ENCODE peak calls at places on chromosomes 4 and X, in six cellular contexts. R is thoracic aorta, L is ascending aorta, E is AG10803, I is AG09309, H is GM06990. B is an unnamed sample.

GRCh38 chrX:13763489-13763888 is 28.9 kb downstream of the OFD1 start:
- DNase-seq in R (peak; percentile 4), H (no peak), I (no peak), E (no peak), L (no peak), B (no peak)

GRCh38 chr4:111957992-111958391 is 187.3 kb upstream of the FAM241A start:
- DNase-seq in L (no peak), R (no peak), E (no peak), H (no peak), I (no peak), B (no peak)

GRCh38 chr4:16897991-16898827 is at the start of gene LDB2:
- DNase-seq in E (peak; percentile 91), I (peak; percentile 83), L (no peak), H (no peak), R (no peak), B (peak; percentile 93)

GRCh38 chr4:168499241-168499640 is 2.4 kb downstream of the PALLD start:
- DNase-seq in E (no peak), I (no peak), H (no peak), R (no peak), L (no peak), B (no peak)

GRCh38 chrX:120380699-120381098 is 18.8 kb downstream of the ATP1B4 start:
- DNase-seq in I (no peak), H (no peak), R (no peak), E (peak; percentile 3), L (no peak), B (no peak)

GRCh38 chr4:173264245-173264959 is 69.8 kb downstream of the HMGB2 start:
- DNase-seq in R (no peak), L (no peak), H (peak; percentile 20), I (no peak), E (peak; percentile 73), B (peak; percentile 80)

GRCh38 chr4:42152507-42153504 is at the start of gene BEND4:
- DNase-seq in I (no peak), H (no peak), L (no peak), E (no peak), R (no peak), B (no peak)

GRCh38 chrX:105527759-105528158 is 294.6 kb upstream of the NRK start:
- DNase-seq in E (no peak), H (no peak), L (no peak), R (no peak), I (no peak), B (no peak)

GRCh38 chrX:153770606-153771175 is 6.6 kb downstream of the PLXNB3 start:
- DNase-seq in R (no peak), I (no peak), H (no peak), E (no peak), L (no peak), B (no peak)

GRCh38 chr4:159684061-159684460 is 581.2 kb downstream of the RAPGEF2 start:
- DNase-seq in L (no peak), R (no peak), E (no peak), I (no peak), H (no peak), B (no peak)

GRCh38 chr4:153467897-153468262 is 1.7 kb downstream of the TMEM131L start:
- DNase-seq in E (no peak), R (no peak), I (no peak), H (no peak), L (no peak), B (no peak)
- TF ChIP-seq CTCF in E (no peak), R (no peak), I (no peak), H (peak; percentile 5), L (no peak), B (no peak)

DNA sequence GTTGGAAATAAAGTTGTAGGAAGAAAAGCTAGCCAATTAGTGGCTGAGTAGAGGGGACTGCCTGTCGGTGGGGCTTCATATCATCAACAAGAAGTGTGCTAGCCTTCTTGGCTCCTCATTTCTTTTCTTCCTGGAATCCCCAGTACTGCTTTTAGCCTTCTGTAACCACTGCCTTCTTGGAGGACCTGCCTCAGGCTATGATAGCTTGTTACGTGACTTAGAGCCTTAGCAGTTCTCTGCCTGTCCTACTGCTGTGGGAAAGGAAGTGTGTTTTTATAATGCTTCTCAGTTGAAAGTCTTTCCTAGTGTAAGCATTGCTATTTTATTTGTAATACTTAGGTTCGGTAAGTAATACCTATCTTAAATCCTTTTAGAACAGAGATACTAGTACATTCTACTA is 61.9 kb downstream of the LARP1B start:
- DNase-seq in E (no peak), R (no peak), I (no peak), H (no peak), L (no peak), B (no peak)
- TF ChIP-seq CTCF in E (no peak), R (no peak), I (no peak), H (no peak), L (no peak), B (no peak)

DNA sequence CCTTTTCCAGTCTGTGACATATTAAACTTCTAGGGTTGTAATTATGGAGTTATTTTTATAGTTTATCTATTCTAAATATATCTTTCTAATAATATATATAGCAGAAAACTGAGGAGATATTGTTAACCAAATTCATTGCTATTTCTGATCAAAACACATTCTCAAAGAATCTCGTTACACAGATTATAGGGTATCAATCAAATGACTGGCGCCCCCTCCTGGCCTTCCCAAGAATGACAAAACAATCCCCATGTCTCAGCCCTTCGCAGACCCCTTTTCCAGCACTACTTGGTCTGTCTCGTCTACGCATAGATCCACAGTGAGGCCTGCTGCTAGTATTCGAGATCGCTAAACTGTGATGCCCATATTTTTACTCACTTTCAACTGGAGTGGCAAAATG is 209.3 kb downstream of the GPC3 start:
- DNase-seq in I (no peak), E (no peak), L (no peak), H (no peak), R (no peak), B (no peak)
- TF ChIP-seq CTCF in I (peak; percentile 48), E (peak; percentile 38), L (no peak), H (peak; percentile 69), R (no peak), B (peak; percentile 62)

GRCh38 chr4:5409237-5409636 is 299.1 kb downstream of the EVC2 start:
- DNase-seq in I (no peak), H (no peak), R (no peak), L (no peak), E (peak; percentile 9), B (no peak)

GRCh38 chr4:5412296-5412695 is 296.1 kb downstream of the EVC2 start:
- DNase-seq in I (no peak), L (no peak), H (no peak), E (no peak), R (no peak), B (no peak)

GRCh38 chr4:5409980-5410618 is 298.3 kb downstream of the EVC2 start:
- DNase-seq in L (no peak), R (no peak), H (no peak), I (no peak), E (no peak), B (no peak)
- TF ChIP-seq CTCF in L (no peak), R (no peak), H (peak; percentile 6), I (no peak), E (no peak), B (no peak)

GRCh38 chrX:148530464-148531077 is 30.2 kb downstream of the AFF2 start:
- DNase-seq in R (no peak), H (no peak), L (no peak), I (peak; percentile 2), E (peak; percentile 29), B (no peak)
- TF ChIP-seq CTCF in R (peak; percentile 37), H (peak; percentile 72), L (no peak), I (peak; percentile 59), E (peak; percentile 60), B (peak; percentile 68)

GRCh38 chrX:15564981-15565579 is 35.7 kb downstream of the ACE2 start:
- DNase-seq in I (peak; percentile 16), H (no peak), E (peak; percentile 51), R (no peak), L (no peak), B (peak; percentile 22)

GRCh38 chrX:15566244-15566643 is 34.5 kb downstream of the ACE2 start:
- DNase-seq in H (no peak), E (no peak), I (no peak), L (no peak), R (no peak), B (no peak)

GRCh38 chrX:15567267-15567666 is 33.5 kb downstream of the ACE2 start:
- DNase-seq in I (no peak), H (no peak), E (no peak), R (no peak), L (no peak), B (no peak)

GRCh38 chrX:15570145-15570544 is 30.6 kb downstream of the ACE2 start:
- DNase-seq in L (no peak), R (no peak), H (no peak), I (no peak), E (no peak), B (no peak)

DNA sequence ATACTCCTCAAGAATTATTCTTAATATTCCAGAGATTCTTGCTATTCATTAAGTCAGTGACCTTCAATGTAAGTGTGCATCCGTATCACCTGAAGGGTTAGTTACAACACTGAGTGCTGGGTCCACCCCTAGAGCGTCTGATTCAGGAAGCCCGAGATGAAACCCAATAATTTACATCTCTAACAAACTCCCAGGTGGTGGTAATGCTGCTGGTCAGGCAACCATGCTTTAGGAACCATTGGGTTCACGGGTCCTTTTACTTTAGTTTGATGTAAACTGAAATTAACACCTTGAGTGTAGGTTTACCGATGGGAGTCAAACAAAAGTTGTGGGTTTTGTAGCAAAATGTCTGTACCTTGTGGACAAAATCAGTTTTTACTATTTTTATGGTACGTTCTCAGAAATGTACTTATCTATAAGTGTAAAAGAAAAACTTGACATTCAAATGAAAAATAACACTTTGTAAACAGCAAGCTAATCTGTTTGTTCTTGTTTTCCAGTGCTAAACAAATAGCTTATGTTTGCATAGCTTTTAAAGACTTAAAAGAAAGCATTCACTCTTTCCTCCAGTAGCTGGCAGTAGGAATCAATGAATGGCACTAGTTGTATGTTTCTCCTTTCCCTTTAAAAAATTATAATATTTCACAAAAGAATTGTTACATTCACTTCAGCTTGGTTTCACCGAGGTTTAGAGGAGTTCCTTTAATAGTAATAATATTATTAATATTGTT is 32.7 kb downstream of the ACE2 start:
- DNase-seq in R (no peak), I (no peak), H (no peak), L (no peak), E (no peak), B (no peak)
- TF ChIP-seq CTCF in R (no peak), I (peak; percentile 38), H (peak; percentile 15), L (no peak), E (no peak), B (no peak)

DNA sequence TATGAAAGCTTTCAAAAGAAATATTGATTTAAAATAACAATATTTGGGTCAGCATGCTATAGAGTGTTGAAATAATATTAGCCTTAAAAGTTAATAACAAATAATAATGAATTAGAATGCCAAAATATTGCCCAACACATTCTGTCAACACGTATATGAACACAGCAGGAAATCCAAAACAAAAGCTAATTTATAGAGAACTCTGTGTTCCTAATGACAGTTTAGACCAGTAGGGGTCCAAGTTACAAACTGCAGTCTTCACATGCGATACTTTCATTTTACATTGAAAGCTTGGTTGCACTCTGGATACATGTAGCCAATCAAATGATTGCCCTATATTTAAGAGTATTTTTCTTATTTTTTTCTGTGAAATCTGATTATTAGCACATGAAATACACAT is 274.4 kb downstream of the DCTD start:
- DNase-seq in E (peak; percentile 15), H (no peak), L (no peak), I (no peak), R (no peak), B (no peak)
- TF ChIP-seq CTCF in E (peak; percentile 34), H (peak; percentile 31), L (no peak), I (no peak), R (no peak), B (peak; percentile 12)

B was measured in AG09319.